ENCODE peak calls at places on chromosomes 7 and 10, in seven cellular contexts. P, R, T, E, L, I and K are unnamed samples.

GRCh38 chr7:45973725-45974532 is 52.9 kb upstream of the IGFBP3 start:
- DNase-seq in E (no peak), T (peak; percentile 4), P (no peak), R (no peak), I (no peak), L (no peak), K (no peak)

GRCh38 chr7:47406766-47407129 is 175.2 kb downstream of the TNS3 start:
- DNase-seq in I (no peak), E (no peak), L (no peak), P (no peak), R (no peak), T (no peak), K (no peak)

GRCh38 chr10:51886438-51887068 is 187.2 kb upstream of the CSTF2T start:
- DNase-seq in P (no peak), T (no peak), R (no peak), L (no peak), E (no peak), I (no peak), K (no peak)

GRCh38 chr10:22479419-22479818 is 134.1 kb downstream of the SPAG6 start:
- DNase-seq in P (no peak), I (no peak), T (peak; percentile 14), E (no peak), R (peak; percentile 34), L (no peak), K (no peak)

GRCh38 chr7:73892003-73892975 is 31.3 kb downstream of the TMEM270 start:
- DNase-seq in E (no peak), R (peak; percentile 62), I (no peak), T (no peak), L (no peak), P (no peak), K (no peak)

GRCh38 chr10:52312999-52313349 is 1.1 kb upstream of the DKK1 start:
- DNase-seq in R (no peak), P (no peak), L (no peak), T (no peak), E (no peak), I (no peak), K (no peak)

GRCh38 chr10:43961523-43962345 is 313.1 kb upstream of the ZNF32 start:
- DNase-seq in L (no peak), R (no peak), E (no peak), T (no peak), P (no peak), I (no peak), K (no peak)

GRCh38 chr10:80186364-80187012 is 18.8 kb downstream of the ANXA11 start:
- DNase-seq in R (peak; percentile 64), I (no peak), T (no peak), E (no peak), L (no peak), P (no peak), K (peak; percentile 71)

GRCh38 chr7:41097501-41097900 is 605.4 kb downstream of the INHBA start:
- DNase-seq in E (no peak), I (no peak), L (no peak), P (peak; percentile 79), R (no peak), T (no peak), K (no peak)

GRCh38 chr10:81018898-81019890 is 481.5 kb downstream of the SH2D4B start:
- DNase-seq in L (peak; percentile 39), E (no peak), P (peak; percentile 11), T (no peak), R (no peak), I (no peak), K (peak; percentile 17)

GRCh38 chr10:78165617-78166016 is 132.0 kb downstream of the RPS24 start:
- DNase-seq in P (no peak), L (no peak), T (no peak), I (no peak), R (no peak), E (no peak), K (no peak)

GRCh38 chr7:39686261-39686924 is 63.0 kb downstream of the RALA start:
- DNase-seq in E (no peak), P (no peak), L (peak; percentile 66), I (no peak), T (no peak), R (no peak), K (no peak)

GRCh38 chr10:126017961-126018560 is 121.7 kb downstream of the FANK1 start:
- DNase-seq in R (no peak), P (peak; percentile 67), L (no peak), E (no peak), T (no peak), I (no peak), K (no peak)

GRCh38 chr7:69060516-69060915 is 537.8 kb upstream of the AUTS2 start:
- DNase-seq in T (no peak), I (no peak), R (no peak), L (no peak), P (no peak), E (no peak), K (no peak)